ENCODE peak calls at places on chromosomes 4 and X, in four cellular contexts. D, Q, J and L are unnamed samples.

GRCh38 chr4:7034262-7035081 is 8.7 kb upstream of the TADA2B start:
- DNase-seq in D (peak), Q (no peak), J (no peak), L (no peak)

GRCh38 chr4:112732142-112732541 is 95.2 kb downstream of the LARP7 start:
- DNase-seq in D (no peak), Q (no peak), J (no peak), L (no peak)

GRCh38 chrX:50448565-50448964 is 22.1 kb downstream of the DGKK start:
- DNase-seq in D (peak), Q (no peak), J (peak), L (peak)

GRCh38 chr4:33160126-33160525 is 2440.0 kb downstream of the PCDH7 start:
- DNase-seq in D (peak), Q (no peak), J (peak), L (no peak)

GRCh38 chrX:82589410-82589809 is 918.7 kb upstream of the POU3F4 start:
- DNase-seq in D (no peak), Q (no peak), J (peak), L (no peak)

GRCh38 chr4:579543-580175 is 3.6 kb upstream of the TMEM271 start:
- DNase-seq in D (peak), Q (no peak), J (no peak), L (no peak)

GRCh38 chr4:25144870-25145481 is 15.3 kb downstream of the SEPSECS start:
- DNase-seq in D (peak), Q (no peak), J (peak), L (no peak)

GRCh38 chr4:87240341-87240740 is 19.9 kb upstream of the KLHL8 start:
- DNase-seq in D (no peak), Q (no peak), J (no peak), L (no peak)

GRCh38 chr4:89055157-89056080 is 1.6 kb downstream of the FAM13A start:
- DNase-seq in D (no peak), Q (no peak), J (no peak), L (no peak)

GRCh38 chr4:148112231-148112982 is 329.8 kb downstream of the NR3C2 start:
- DNase-seq in D (no peak), Q (no peak), J (no peak), L (peak)

GRCh38 chr4:123506311-123506685 is 109.7 kb downstream of the SPRY1 start:
- DNase-seq in D (peak), Q (no peak), J (no peak), L (no peak)

GRCh38 chrX:74349387-74349786 is 45.4 kb downstream of the ZCCHC13 start:
- DNase-seq in D (no peak), Q (no peak), J (peak), L (no peak)

GRCh38 chr4:106208481-106209460 is 107.2 kb downstream of the TBCK start:
- DNase-seq in D (peak), Q (no peak), J (no peak), L (no peak)

GRCh38 chr4:33715996-33716395 is 2528.3 kb downstream of the ARAP2 start:
- DNase-seq in D (no peak), Q (no peak), J (no peak), L (no peak)

GRCh38 chr4:52421811-52422213 is 237.3 kb downstream of the USP46 start:
- DNase-seq in D (no peak), Q (no peak), J (no peak), L (no peak)

GRCh38 chrX:136080766-136081165 is 66.6 kb upstream of the FHL1 start:
- DNase-seq in D (no peak), Q (no peak), J (no peak), L (no peak)
- TF ChIP-seq CTCF in D (no peak), Q (no peak), J (no peak), L (no peak)

GRCh38 chr4:53601251-53601764 is 10.0 kb upstream of the LNX1 start:
- DNase-seq in D (peak), Q (no peak), J (no peak), L (no peak)
- TF ChIP-seq POLR2AphosphoS5 in D (no peak), Q (no peak), J (no peak), L (no peak)

GRCh38 chrX:153214934-153215333 is 35.9 kb downstream of the MAGEA1 start:
- DNase-seq in D (no peak), Q (no peak), J (no peak), L (no peak)

GRCh38 chrX:153206425-153207046 is 27.5 kb downstream of the MAGEA1 start:
- DNase-seq in D (no peak), Q (no peak), J (no peak), L (no peak)

GRCh38 chrX:153209347-153209746 is 30.3 kb downstream of the MAGEA1 start:
- DNase-seq in D (no peak), Q (no peak), J (no peak), L (no peak)
- TF ChIP-seq REST in D (no peak), Q (no peak), J (no peak), L (no peak)

GRCh38 chrX:111360839-111361238 is 51.2 kb downstream of the DCX start:
- DNase-seq in D (peak), Q (no peak), J (no peak), L (no peak)
- TF ChIP-seq CTCF in D (peak), Q (no peak), J (no peak), L (no peak)

GRCh38 chrX:43822015-43822414 is 60.2 kb downstream of the MAOB start:
- DNase-seq in D (no peak), Q (no peak), J (peak), L (no peak)

GRCh38 chrX:43827791-43828190 is 54.5 kb downstream of the MAOB start:
- DNase-seq in D (no peak), Q (no peak), J (no peak), L (no peak)
- TF ChIP-seq POLR2AphosphoS5 in D (no peak), Q (no peak), J (no peak), L (no peak)

GRCh38 chrX:23784487-23785301 is 1.7 kb downstream of the SAT1 start:
- DNase-seq in D (no peak), Q (no peak), J (no peak), L (peak)

GRCh38 chrX:23785564-23785963 is 2.6 kb downstream of the SAT1 start:
- DNase-seq in D (no peak), Q (no peak), J (no peak), L (no peak)

GRCh38 chrX:23782863-23783568 is at the start of gene SAT1:
- DNase-seq in D (peak), Q (no peak), J (peak), L (peak)

GRCh38 chrX:23782455-23782854 is 518 bp upstream of the SAT1 start:
- DNase-seq in D (no peak), Q (no peak), J (no peak), L (no peak)

DNA sequence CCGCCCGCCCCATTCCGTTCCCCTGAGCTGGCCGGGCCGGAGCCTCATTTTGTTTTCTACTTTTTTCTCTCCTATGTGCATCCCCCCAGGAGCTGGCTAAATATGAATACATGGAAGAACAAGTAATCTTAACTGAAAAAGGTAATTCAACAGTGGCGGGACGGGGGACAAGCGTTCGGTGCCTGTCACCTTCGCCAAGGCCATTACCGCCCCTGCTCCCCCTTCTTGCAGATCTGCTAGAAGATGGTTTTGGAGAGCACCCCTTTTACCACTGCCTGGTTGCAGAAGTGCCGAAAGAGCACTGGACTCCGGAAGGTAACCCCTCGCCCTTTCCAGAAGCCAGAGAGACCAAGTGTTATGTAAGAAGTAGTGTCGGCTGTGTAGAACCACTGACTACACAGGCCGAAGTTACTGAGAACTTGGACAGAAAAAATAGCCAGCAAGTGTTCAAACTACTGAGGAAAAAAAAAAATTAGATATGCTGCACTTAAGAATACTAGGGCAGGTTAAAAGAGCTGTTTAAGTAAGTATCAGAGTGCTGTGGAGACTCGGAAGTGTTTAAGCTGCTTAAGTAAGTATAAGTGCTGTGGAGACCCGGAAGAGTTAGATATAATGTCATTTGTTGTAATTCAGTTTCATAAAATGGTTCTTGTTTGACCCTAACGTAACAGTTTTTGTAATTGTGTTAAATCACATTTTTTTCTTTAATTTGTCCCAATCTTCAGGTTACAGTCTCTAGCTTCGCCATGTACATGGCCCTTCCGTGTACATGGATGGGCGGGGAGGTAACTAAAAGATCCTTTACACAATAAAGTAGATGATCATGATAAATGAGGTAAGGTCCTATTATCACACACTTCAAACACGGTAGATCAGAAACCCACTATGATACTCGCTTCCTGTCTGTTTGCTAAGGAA is 855 bp downstream of the SAT1 start:
- DNase-seq in D (no peak), Q (no peak), J (no peak), L (peak)
- TF ChIP-seq REST in D (no peak), Q (no peak), J (no peak), L (no peak)